ENCODE peak calls at places on chromosomes 6 and 20, in five cellular contexts. M is lower leg skin, Q is A549, T is body of pancreas, E is spleen. I is an unnamed sample.

GRCh38 chr20:4795394-4795793 is 73.7 kb downstream of the PRND start:
- DNase-seq in E (no peak), T (peak; percentile 33), Q (peak; percentile 70), M (peak; percentile 54), I (no peak)

GRCh38 chr20:58597021-58597940 is 53.8 kb upstream of the STX16 start:
- DNase-seq in E (peak; percentile 23), T (no peak), Q (no peak), M (peak; percentile 24), I (no peak)

GRCh38 chr20:54214566-54214965 is 6.7 kb downstream of the PFDN4 start:
- DNase-seq in E (no peak), Q (no peak), M (no peak), T (no peak), I (no peak)

GRCh38 chr20:62104234-62104789 is 18.0 kb upstream of the LSM14B start:
- DNase-seq in M (no peak), E (no peak), Q (no peak), T (no peak), I (no peak)

GRCh38 chr6:142692942-142693341 is 252.0 kb downstream of the HIVEP2 start:
- DNase-seq in E (peak; percentile 82), T (peak; percentile 56), Q (peak; percentile 48), M (peak; percentile 45), I (peak; percentile 62)

GRCh38 chr20:20864346-20865096 is 152.1 kb upstream of the RALGAPA2 start:
- DNase-seq in T (no peak), E (no peak), Q (peak; percentile 50), M (no peak), I (no peak)

GRCh38 chr6:110581682-110582081 is 105.3 kb upstream of the SLC22A16 start:
- DNase-seq in M (no peak), T (no peak), Q (peak; percentile 9), E (no peak), I (no peak)

GRCh38 chr20:19832875-19833274 is 74.8 kb downstream of the RIN2 start:
- DNase-seq in M (no peak), T (no peak), Q (no peak), E (no peak), I (no peak)

GRCh38 chr20:38893056-38893455 is 33.2 kb upstream of the FAM83D start:
- DNase-seq in T (no peak), M (no peak), E (no peak), Q (no peak), I (no peak)

GRCh38 chr20:51487525-51488279 is 54.8 kb downstream of the NFATC2 start:
- DNase-seq in E (peak; percentile 56), M (no peak), Q (peak; percentile 53), T (no peak), I (no peak)

GRCh38 chr6:136699358-136699757 is 92.9 kb downstream of the MAP3K5 start:
- DNase-seq in T (no peak), E (no peak), Q (no peak), M (no peak), I (no peak)

GRCh38 chr6:116040980-116041379 is 19.7 kb downstream of the FRK start:
- DNase-seq in M (no peak), E (no peak), Q (no peak), T (no peak), I (no peak)

GRCh38 chr6:119077643-119078448 is 618 bp downstream of the FAM184A start:
- DNase-seq in T (peak; percentile 42), E (peak; percentile 85), M (no peak), Q (no peak), I (peak; percentile 20)

GRCh38 chr6:33372532-33373123 is 19.0 kb upstream of the KIFC1 start:
- DNase-seq in E (no peak), Q (no peak), T (no peak), M (no peak), I (no peak)

GRCh38 chr20:41575412-41575811 is 42.8 kb downstream of the CHD6 start:
- DNase-seq in T (no peak), Q (no peak), M (no peak), E (no peak), I (no peak)

GRCh38 chr6:128567029-128567428 is 46.6 kb upstream of the PTPRK start:
- DNase-seq in Q (peak; percentile 6), M (no peak), E (no peak), T (no peak), I (no peak)

GRCh38 chr6:3882865-3883264 is 33.7 kb downstream of the FAM50B start:
- DNase-seq in M (peak; percentile 75), E (no peak), T (no peak), Q (no peak), I (no peak)

GRCh38 chr6:166658115-166658791 is 31.2 kb upstream of the RPS6KA2 start:
- DNase-seq in Q (no peak), E (no peak), T (no peak), M (no peak), I (no peak)

GRCh38 chr6:42921801-42922200 is 5.9 kb downstream of the PTCRA start:
- DNase-seq in T (no peak), Q (no peak), E (no peak), M (no peak), I (no peak)

GRCh38 chr20:3630429-3630828 is 32.8 kb downstream of the GFRA4 start:
- DNase-seq in T (no peak), E (no peak), M (no peak), Q (no peak), I (no peak)

GRCh38 chr6:12009904-12010634 is 2.0 kb upstream of the HIVEP1 start:
- DNase-seq in Q (no peak), T (no peak), E (no peak), M (no peak), I (no peak)

GRCh38 chr20:49287555-49288249 is 9.8 kb upstream of the ZNFX1 start:
- DNase-seq in T (no peak), Q (no peak), E (no peak), M (no peak), I (no peak)
- TF ChIP-seq POLR2A in T (no peak), Q (no peak), E (no peak), M (no peak), I (no peak)

GRCh38 chr6:96897396-96898240 is at the start of gene NDUFAF4:
- DNase-seq in E (peak; percentile 99), Q (peak; percentile 93), T (peak; percentile 96), M (peak; percentile 93), I (peak; percentile 97)
- TF ChIP-seq POLR2A in E (peak; percentile 42), Q (peak; percentile 46), T (peak; percentile 76), M (no peak), I (no peak)

GRCh38 chr6:123592426-123592825 is 44.3 kb downstream of the TRDN start:
- DNase-seq in T (no peak), E (no peak), M (no peak), Q (no peak), I (no peak)

GRCh38 chr6:123588546-123588895 is 48.2 kb downstream of the TRDN start:
- DNase-seq in Q (no peak), T (no peak), E (no peak), M (no peak), I (no peak)

GRCh38 chr6:123589317-123589716 is 47.4 kb downstream of the TRDN start:
- DNase-seq in T (no peak), M (no peak), E (no peak), Q (no peak), I (no peak)

GRCh38 chr6:123589973-123590372 is 46.8 kb downstream of the TRDN start:
- DNase-seq in E (no peak), M (no peak), T (no peak), Q (no peak), I (no peak)

DNA sequence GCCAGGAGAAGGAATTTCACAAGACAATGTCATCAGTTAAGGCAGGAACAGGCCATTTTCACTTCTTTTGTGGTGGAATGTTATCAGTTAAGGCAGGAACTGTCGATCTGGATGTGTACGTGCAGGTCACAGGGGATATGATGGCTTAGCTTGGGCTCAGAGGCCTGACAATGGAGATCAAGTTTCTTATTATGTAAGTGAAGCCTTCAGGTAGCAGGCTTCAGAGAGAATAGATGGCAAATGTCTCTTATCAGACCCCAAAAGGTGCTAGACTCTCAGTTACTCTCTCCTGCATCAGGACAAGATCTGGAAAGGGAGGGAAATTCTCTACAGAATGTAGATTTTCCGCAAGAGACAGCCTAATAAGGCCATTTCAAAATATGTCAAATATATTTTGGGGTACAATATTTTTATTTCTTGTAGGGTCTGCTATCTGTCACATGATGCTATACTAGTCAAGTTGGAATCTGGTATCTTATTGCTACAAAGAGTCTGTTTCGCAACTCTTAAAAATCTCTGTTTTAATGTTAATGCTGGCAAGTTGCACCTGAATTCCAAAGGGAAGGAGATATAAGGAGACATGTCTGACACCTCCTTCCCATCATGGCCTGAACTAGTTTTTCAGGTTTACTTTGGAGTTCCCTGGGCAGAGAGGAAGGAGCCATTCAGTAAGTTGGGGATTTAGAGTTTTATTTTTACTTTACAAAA is 48.8 kb downstream of the TRDN start:
- DNase-seq in Q (no peak), T (no peak), M (no peak), E (no peak), I (no peak)
- TF ChIP-seq POLR2A in Q (no peak), T (no peak), M (no peak), E (no peak), I (no peak)

GRCh38 chr20:57346477-57346876 is 4.6 kb upstream of the RAE1 start:
- DNase-seq in E (peak; percentile 81), M (peak; percentile 78), T (peak; percentile 75), Q (peak; percentile 69), I (peak; percentile 76)

GRCh38 chr20:57350086-57350710 is 857 bp upstream of the RAE1 start:
- DNase-seq in Q (no peak), M (no peak), E (peak; percentile 80), T (no peak), I (no peak)

GRCh38 chr20:57347393-57347792 is 3.7 kb upstream of the RAE1 start:
- DNase-seq in E (no peak), M (no peak), Q (no peak), T (no peak), I (no peak)

GRCh38 chr20:57352305-57352704 is 1.2 kb downstream of the RAE1 start:
- DNase-seq in T (no peak), M (no peak), E (no peak), Q (no peak), I (no peak)

DNA sequence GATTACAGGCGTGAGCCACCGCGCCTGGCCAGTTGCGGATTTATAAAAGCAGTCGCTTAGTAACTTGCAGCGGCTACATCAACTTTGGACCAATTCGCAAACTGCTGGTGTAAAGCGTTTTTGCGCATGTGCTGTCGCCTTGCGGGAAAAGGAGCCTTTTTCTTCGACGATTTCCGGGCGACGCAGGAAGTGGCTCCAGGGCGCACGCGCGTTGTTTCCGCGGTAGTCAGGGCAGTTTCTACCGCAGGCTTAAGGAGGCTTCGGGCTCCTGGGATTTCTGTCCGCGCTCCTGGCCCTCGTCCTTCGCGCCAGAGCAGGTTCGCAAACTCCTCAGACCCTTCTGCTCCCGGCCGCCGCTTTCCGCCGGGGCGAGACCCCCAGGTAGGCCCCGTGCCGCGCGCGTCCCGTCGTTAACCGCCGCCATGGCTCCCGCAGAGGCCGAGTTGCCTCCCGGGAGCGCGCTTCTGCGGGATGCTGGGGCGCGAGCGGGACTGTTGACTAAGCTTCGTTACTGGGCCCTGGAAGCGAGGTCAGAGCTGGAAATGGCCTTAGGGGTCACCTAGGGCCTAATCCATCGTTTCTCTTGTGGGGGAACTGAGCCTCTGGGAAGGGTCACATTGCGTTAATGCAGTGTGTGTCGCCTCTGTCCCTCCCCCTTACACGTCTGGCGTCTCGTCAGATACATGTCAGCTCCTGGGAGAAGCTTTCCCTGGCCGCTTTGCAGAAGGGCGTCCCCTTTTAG is at the start of gene RAE1:
- DNase-seq in E (peak; percentile 96), Q (peak; percentile 92), T (peak; percentile 92), M (peak; percentile 87), I (peak; percentile 92)
- TF ChIP-seq POLR2A in E (no peak), Q (peak; percentile 73), T (peak; percentile 65), M (no peak), I (no peak)

GRCh38 chr20:33663161-33664084 is 1.3 kb downstream of the C20orf144 start:
- DNase-seq in T (peak; percentile 85), E (peak; percentile 99), M (no peak), Q (peak; percentile 68), I (peak; percentile 87)
- TF ChIP-seq POLR2A in T (peak; percentile 85), E (peak; percentile 52), M (no peak), Q (peak; percentile 78), I (no peak)